ENCODE peak calls at places on chromosomes 12 and 14, in eight cellular contexts. T is right cardiac atrium, R is heart right ventricle, P is RWPE2, S is tibial nerve, O is MM.1S, I is psoas muscle, H is ascending aorta. V is an unnamed sample.
A peak's percentile ranks its signal among the peaks of the same experiment; 100 is the strongest.

GRCh38 chr12:124387510-124387855 is 92.6 kb downstream of the RFLNA start:
- DNase-seq in I (peak; percentile 95), P (no peak), S (no peak), R (peak; percentile 63), H (no peak), T (peak; percentile 78), O (no peak), V (no peak)

GRCh38 chr12:52241205-52241842 is 8.3 kb downstream of the KRT7 start:
- DNase-seq in S (no peak), O (no peak), R (no peak), H (no peak), P (no peak), T (no peak), I (peak; percentile 17), V (no peak)

GRCh38 chr14:88604213-88604612 is 41.4 kb downstream of the ZC3H14 start:
- DNase-seq in T (no peak), O (peak; percentile 6), S (no peak), I (no peak), R (no peak), P (no peak), H (no peak), V (no peak)

GRCh38 chr14:97177016-97177415 is 379.8 kb downstream of the VRK1 start:
- DNase-seq in P (no peak), O (peak; percentile 36), T (no peak), I (no peak), H (no peak), R (no peak), S (no peak), V (no peak)

GRCh38 chr12:124678421-124678893 is 111.0 kb upstream of the NCOR2 start:
- DNase-seq in T (peak; percentile 54), I (no peak), O (no peak), S (no peak), P (no peak), H (no peak), R (no peak), V (no peak)

GRCh38 chr12:109680521-109681030 is 33.0 kb upstream of the FAM222A start:
- DNase-seq in T (no peak), P (no peak), R (no peak), I (no peak), O (no peak), S (no peak), H (no peak), V (no peak)

GRCh38 chr14:54570651-54571415 is 3.9 kb downstream of the SAMD4A start:
- DNase-seq in O (no peak), H (no peak), R (no peak), S (no peak), T (no peak), I (no peak), P (no peak), V (no peak)

GRCh38 chr12:110317921-110318320 is 36.9 kb downstream of the ATP2A2 start:
- DNase-seq in R (no peak), T (no peak), P (no peak), H (no peak), O (no peak), S (no peak), I (no peak), V (no peak)

GRCh38 chr12:9617124-9617523 is 9.4 kb upstream of the KLRB1 start:
- DNase-seq in O (no peak), R (no peak), H (no peak), S (no peak), T (no peak), P (no peak), I (no peak), V (no peak)

GRCh38 chr14:54085137-54085810 is 128.6 kb upstream of the BMP4 start:
- DNase-seq in I (no peak), H (no peak), O (no peak), P (no peak), S (no peak), T (no peak), R (no peak), V (no peak)

GRCh38 chr14:100982764-100983163 is 79.2 kb upstream of the RTL1 start:
- DNase-seq in R (no peak), H (no peak), O (no peak), P (no peak), I (no peak), S (no peak), T (no peak), V (no peak)

GRCh38 chr12:10364839-10365681 is 24.8 kb downstream of the KLRK1 start:
- DNase-seq in P (no peak), I (peak; percentile 57), R (peak; percentile 76), S (no peak), O (peak; percentile 67), H (peak; percentile 73), T (peak; percentile 60), V (no peak)

GRCh38 chr14:102928412-102929348 is 6.2 kb downstream of the AMN start:
- DNase-seq in S (no peak), T (peak; percentile 84), H (peak; percentile 82), O (no peak), R (peak; percentile 43), P (peak; percentile 72), I (peak; percentile 79), V (no peak)

GRCh38 chr14:60657609-60657983 is 8.3 kb upstream of the SIX1 start:
- DNase-seq in T (no peak), S (no peak), O (no peak), R (no peak), I (peak; percentile 68), H (no peak), P (no peak), V (no peak)

GRCh38 chr12:118397693-118398440 is 21.5 kb downstream of the SUDS3 start:
- DNase-seq in P (no peak), R (no peak), I (no peak), O (no peak), T (no peak), S (no peak), H (no peak), V (no peak)

GRCh38 chr14:54711812-54712211 is 144.9 kb downstream of the SAMD4A start:
- DNase-seq in O (no peak), P (no peak), S (no peak), H (no peak), I (no peak), R (no peak), T (no peak), V (no peak)

GRCh38 chr12:6387541-6387940 is 3.6 kb downstream of the LTBR start:
- DNase-seq in H (no peak), S (no peak), T (no peak), I (no peak), R (no peak), P (no peak), O (no peak), V (no peak)

GRCh38 chr14:31269599-31270195 is 62.1 kb upstream of the HECTD1 start:
- DNase-seq in P (no peak), H (peak; percentile 30), R (no peak), T (no peak), I (no peak), S (no peak), O (no peak), V (no peak)

GRCh38 chr12:12266389-12266872 is 413 bp downstream of the LRP6 start:
- DNase-seq in O (no peak), P (no peak), T (no peak), I (no peak), H (peak; percentile 67), R (no peak), S (no peak), V (no peak)

GRCh38 chr12:12263909-12264308 is 2.9 kb downstream of the LRP6 start:
- DNase-seq in P (no peak), I (no peak), T (no peak), O (no peak), S (no peak), R (no peak), H (no peak), V (no peak)

GRCh38 chr12:12266873-12267634 is at the start of gene LRP6:
- DNase-seq in I (peak; percentile 95), P (peak; percentile 79), S (peak; percentile 75), R (peak; percentile 92), O (peak; percentile 75), H (peak; percentile 92), T (peak; percentile 97), V (peak; percentile 81)

GRCh38 chr12:12265571-12266388 is 1.1 kb downstream of the LRP6 start:
- DNase-seq in S (no peak), P (no peak), O (peak; percentile 14), T (no peak), R (no peak), I (no peak), H (no peak), V (no peak)

DNA sequence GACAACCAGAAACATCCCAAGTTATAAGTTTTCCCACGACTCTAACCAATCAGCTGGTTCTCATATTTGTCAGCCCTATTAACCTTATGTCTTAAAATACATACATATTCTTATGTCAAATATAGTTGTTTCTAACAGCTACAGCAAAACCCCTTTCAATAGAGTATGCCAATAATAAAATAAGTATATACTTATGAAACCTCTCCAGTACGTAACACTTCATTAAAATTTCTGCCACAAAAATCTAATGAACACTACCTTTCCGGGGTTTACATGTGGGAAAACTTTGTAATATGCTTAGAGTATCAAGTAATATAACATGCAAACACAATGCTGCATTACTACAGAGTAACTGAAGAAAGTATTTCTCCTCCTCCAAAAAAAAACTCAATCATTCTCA is 1.8 kb downstream of the LRP6 start:
- DNase-seq in T (no peak), H (no peak), O (no peak), R (no peak), I (no peak), S (no peak), P (no peak), V (no peak)
- H3K4me3 ChIP-seq in T (peak overlapping the region; percentile 62), H (peak overlapping the region; percentile 87), O (peak overlapping the region; percentile 69), R (peak overlapping the region; percentile 84), I (peak overlapping the region; percentile 89), S (peak overlapping the region; percentile 80), P (peak overlapping the region; percentile 89), V (peak overlapping the region; percentile 87)

GRCh38 chr14:99264691-99265090 is 7.3 kb downstream of the BCL11B start:
- DNase-seq in S (no peak), O (no peak), H (no peak), T (no peak), R (no peak), P (no peak), I (no peak), V (no peak)
- H3K4me1 ChIP-seq in S (peaks cover 14% of the 10 kb centered on the region), O (no peaks in the 10 kb centered on the region), H (no peaks in the 10 kb centered on the region), T (no peaks in the 10 kb centered on the region), R (peaks cover under 1% of the 10 kb centered on the region), P (no peaks in the 10 kb centered on the region), I (peaks cover under 1% of the 10 kb centered on the region), V (peaks cover 9% of the 10 kb centered on the region)

DNA sequence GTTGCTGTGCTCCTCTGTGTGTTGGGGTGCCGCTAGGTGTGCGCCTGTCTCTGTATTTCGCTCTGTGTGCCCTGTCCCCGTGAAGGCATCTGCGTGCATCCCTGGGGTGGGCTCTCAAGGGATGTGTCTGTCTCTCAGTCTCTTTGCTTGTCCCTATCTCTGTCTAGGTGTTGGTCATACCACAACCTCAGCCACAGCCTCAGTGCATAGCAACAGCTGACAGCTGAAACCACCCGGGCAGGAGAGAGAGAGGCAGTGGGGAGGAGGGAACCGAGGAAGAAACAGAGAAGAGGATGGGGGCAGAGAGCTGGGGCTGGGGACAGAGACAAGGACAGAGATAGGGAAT is 953 bp upstream of the NXPH4 start:
- DNase-seq in S (no peak), P (no peak), O (no peak), T (no peak), R (no peak), I (no peak), H (no peak), V (no peak)
- H3K27me3 ChIP-seq in S (no peaks in the 10 kb centered on the region), P (peaks cover 60% of the 10 kb centered on the region), O (peaks cover 92% of the 10 kb centered on the region), T (no peaks in the 10 kb centered on the region), R (peaks cover 54% of the 10 kb centered on the region), I (peaks cover 22% of the 10 kb centered on the region), H (no peaks in the 10 kb centered on the region), V (peaks cover 19% of the 10 kb centered on the region)

DNA sequence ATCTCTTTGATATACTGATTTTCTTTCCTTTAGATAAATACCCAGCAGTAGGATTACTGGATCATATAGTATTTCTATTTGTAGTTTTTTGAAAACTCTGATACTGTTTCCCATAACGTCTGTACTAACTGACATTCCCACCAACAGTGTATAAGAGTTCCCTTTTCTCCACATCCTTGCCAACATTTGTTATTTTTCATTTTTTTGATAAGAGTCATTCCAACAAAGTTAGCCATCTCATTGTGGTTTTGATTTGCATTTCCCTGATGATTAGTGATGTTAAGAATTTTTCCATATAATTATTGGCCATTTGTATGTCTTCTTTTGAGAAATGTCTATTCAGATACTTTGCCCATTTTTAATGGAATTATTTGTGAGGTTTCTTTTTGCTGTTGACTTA is 486.0 kb downstream of the FLRT2 start:
- DNase-seq in T (no peak), I (no peak), S (no peak), R (no peak), O (no peak), H (no peak), P (no peak), V (no peak)
- H3K4me3 ChIP-seq in T (no peak overlapping the region), I (no peak overlapping the region), S (no peak overlapping the region), R (no peak overlapping the region), O (no peak overlapping the region), H (no peak overlapping the region), P (no peak overlapping the region), V (no peak overlapping the region)